ENCODE peak calls at places on chromosomes 6 and 20, in four cellular contexts. One of them, this sample, is unnamed.

GRCh38 chr20:47487175-47487917 is 14.3 kb upstream of the NCOA3 start:
- DNase-seq in HAP-1: no peak
- DNase-seq in IMR-90: peak; percentile 25
- DNase-seq in BE2C: no peak
- DNase-seq in this sample: no peak

GRCh38 chr6:170370413-170370812 is 63.9 kb downstream of the FAM120B start:
- DNase-seq in IMR-90: no peak
- DNase-seq in HAP-1: no peak
- DNase-seq in BE2C: no peak
- DNase-seq in this sample: no peak

GRCh38 chr6:137058037-137058436 is 13.3 kb upstream of the IL20RA start:
- DNase-seq in HAP-1: no peak
- DNase-seq in IMR-90: no peak
- DNase-seq in BE2C: no peak
- DNase-seq in this sample: no peak

GRCh38 chr20:25249198-25249931 is 1.5 kb downstream of the PYGB start:
- DNase-seq in IMR-90: peak; percentile 15
- DNase-seq in BE2C: no peak
- DNase-seq in HAP-1: no peak
- DNase-seq in this sample: peak; percentile 2

GRCh38 chr6:142374090-142374783 is 72.4 kb downstream of the ADGRG6 start:
- DNase-seq in BE2C: no peak
- DNase-seq in IMR-90: no peak
- DNase-seq in HAP-1: no peak
- DNase-seq in this sample: no peak

GRCh38 chr6:35599761-35600658 is 87.3 kb upstream of the TULP1 start:
- DNase-seq in HAP-1: no peak
- DNase-seq in IMR-90: peak; percentile 48
- DNase-seq in BE2C: no peak
- DNase-seq in this sample: no peak

GRCh38 chr6:156154896-156155295 is 622.3 kb upstream of the ARID1B start:
- DNase-seq in IMR-90: peak; percentile 5
- DNase-seq in HAP-1: no peak
- DNase-seq in BE2C: no peak
- DNase-seq in this sample: no peak

GRCh38 chr6:67450641-67451040 is 1184.4 kb upstream of the ADGRB3 start:
- DNase-seq in HAP-1: no peak
- DNase-seq in IMR-90: no peak
- DNase-seq in BE2C: no peak
- DNase-seq in this sample: no peak

GRCh38 chr20:51321343-51322163 is 221.0 kb downstream of the NFATC2 start:
- DNase-seq in IMR-90: no peak
- DNase-seq in HAP-1: no peak
- DNase-seq in BE2C: no peak
- DNase-seq in this sample: no peak

GRCh38 chr20:17663040-17663399 is 19.0 kb downstream of the RRBP1 start:
- DNase-seq in IMR-90: no peak
- DNase-seq in HAP-1: no peak
- DNase-seq in BE2C: no peak
- DNase-seq in this sample: no peak

GRCh38 chr20:53100476-53100911 is 128.3 kb downstream of the TSHZ2 start:
- DNase-seq in HAP-1: no peak
- DNase-seq in BE2C: peak; percentile 50
- DNase-seq in IMR-90: no peak
- DNase-seq in this sample: no peak

GRCh38 chr6:44016131-44016870 is 111.0 kb downstream of the MRPL14 start:
- DNase-seq in BE2C: no peak
- DNase-seq in HAP-1: peak; percentile 86
- DNase-seq in IMR-90: peak; percentile 75
- DNase-seq in this sample: no peak

GRCh38 chr20:15317546-15318242 is 980.3 kb upstream of the FLRT3 start:
- DNase-seq in HAP-1: no peak
- DNase-seq in IMR-90: no peak
- DNase-seq in BE2C: no peak
- DNase-seq in this sample: no peak

GRCh38 chr6:136520520-136520919 is 29.7 kb downstream of the MAP7 start:
- DNase-seq in BE2C: no peak
- DNase-seq in IMR-90: no peak
- DNase-seq in HAP-1: no peak
- DNase-seq in this sample: no peak

GRCh38 chr6:18280084-18280483 is 15.8 kb upstream of the DEK start:
- DNase-seq in HAP-1: no peak
- DNase-seq in BE2C: no peak
- DNase-seq in IMR-90: no peak
- DNase-seq in this sample: no peak

GRCh38 chr6:160254467-160255312 is 3.9 kb downstream of the SLC22A2 start:
- DNase-seq in IMR-90: no peak
- DNase-seq in HAP-1: no peak
- DNase-seq in BE2C: no peak
- DNase-seq in this sample: no peak

GRCh38 chr6:25066593-25066992 is 130.8 kb upstream of the RIPOR2 start:
- DNase-seq in BE2C: no peak
- DNase-seq in IMR-90: peak; percentile 58
- DNase-seq in HAP-1: no peak
- DNase-seq in this sample: no peak

GRCh38 chr20:49825521-49826033 is 12.9 kb downstream of the SLC9A8 start:
- DNase-seq in IMR-90: no peak
- DNase-seq in BE2C: no peak
- DNase-seq in HAP-1: no peak
- DNase-seq in this sample: no peak

GRCh38 chr6:140203611-140204553 is 829.4 kb upstream of the CITED2 start:
- DNase-seq in BE2C: no peak
- DNase-seq in IMR-90: peak; percentile 79
- DNase-seq in HAP-1: no peak
- DNase-seq in this sample: no peak

GRCh38 chr6:106733386-106733785 is 104.0 kb downstream of the QRSL1 start:
- DNase-seq in IMR-90: no peak
- DNase-seq in BE2C: no peak
- DNase-seq in HAP-1: no peak
- DNase-seq in this sample: no peak

GRCh38 chr6:35663447-35664235 is 25.1 kb downstream of the FKBP5 start:
- DNase-seq in IMR-90: peak; percentile 84
- DNase-seq in BE2C: no peak
- DNase-seq in HAP-1: no peak
- DNase-seq in this sample: no peak

GRCh38 chr20:2109425-2110210 is 8.0 kb downstream of the STK35 start:
- DNase-seq in IMR-90: no peak
- DNase-seq in BE2C: no peak
- DNase-seq in HAP-1: no peak
- DNase-seq in this sample: no peak

GRCh38 chr6:156954781-156955180 is 177.6 kb downstream of the ARID1B start:
- DNase-seq in HAP-1: no peak
- DNase-seq in IMR-90: no peak
- DNase-seq in BE2C: no peak
- DNase-seq in this sample: no peak

GRCh38 chr6:88750936-88751335 is 212.5 kb downstream of the RNGTT start:
- DNase-seq in BE2C: no peak
- DNase-seq in IMR-90: no peak
- DNase-seq in HAP-1: no peak
- DNase-seq in this sample: no peak

GRCh38 chr20:21490105-21490504 is 23.8 kb downstream of the NKX2-2 start:
- DNase-seq in BE2C: no peak
- DNase-seq in HAP-1: no peak
- DNase-seq in IMR-90: peak; percentile 23
- DNase-seq in this sample: no peak

GRCh38 chr6:122429328-122429727 is 29.9 kb downstream of the HSF2 start:
- DNase-seq in BE2C: no peak
- DNase-seq in HAP-1: no peak
- DNase-seq in IMR-90: no peak
- DNase-seq in this sample: no peak

GRCh38 chr6:151058021-151058733 is 181.6 kb upstream of the AKAP12 start:
- DNase-seq in IMR-90: no peak
- DNase-seq in BE2C: no peak
- DNase-seq in HAP-1: peak; percentile 75
- DNase-seq in this sample: peak; percentile 62

GRCh38 chr6:152233547-152234320 is 403.4 kb downstream of the SYNE1 start:
- DNase-seq in HAP-1: no peak
- DNase-seq in BE2C: no peak
- DNase-seq in IMR-90: no peak
- DNase-seq in this sample: no peak

GRCh38 chr6:5422321-5422915 is 161.1 kb downstream of the FARS2 start:
- DNase-seq in IMR-90: peak; percentile 62
- DNase-seq in HAP-1: no peak
- DNase-seq in BE2C: peak; percentile 54
- DNase-seq in this sample: peak; percentile 82

GRCh38 chr6:87914637-87915395 is 132.8 kb upstream of the SPACA1 start:
- DNase-seq in HAP-1: no peak
- DNase-seq in BE2C: no peak
- DNase-seq in IMR-90: peak; percentile 12
- DNase-seq in this sample: no peak

GRCh38 chr6:117346142-117346930 is 79.4 kb downstream of the ROS1 start:
- DNase-seq in BE2C: no peak
- DNase-seq in HAP-1: peak; percentile 49
- DNase-seq in IMR-90: peak; percentile 28
- DNase-seq in this sample: no peak

GRCh38 chr20:24735263-24735662 is 213.8 kb upstream of the CST7 start:
- DNase-seq in HAP-1: no peak
- DNase-seq in IMR-90: no peak
- DNase-seq in BE2C: no peak
- DNase-seq in this sample: peak; percentile 89

DNA sequence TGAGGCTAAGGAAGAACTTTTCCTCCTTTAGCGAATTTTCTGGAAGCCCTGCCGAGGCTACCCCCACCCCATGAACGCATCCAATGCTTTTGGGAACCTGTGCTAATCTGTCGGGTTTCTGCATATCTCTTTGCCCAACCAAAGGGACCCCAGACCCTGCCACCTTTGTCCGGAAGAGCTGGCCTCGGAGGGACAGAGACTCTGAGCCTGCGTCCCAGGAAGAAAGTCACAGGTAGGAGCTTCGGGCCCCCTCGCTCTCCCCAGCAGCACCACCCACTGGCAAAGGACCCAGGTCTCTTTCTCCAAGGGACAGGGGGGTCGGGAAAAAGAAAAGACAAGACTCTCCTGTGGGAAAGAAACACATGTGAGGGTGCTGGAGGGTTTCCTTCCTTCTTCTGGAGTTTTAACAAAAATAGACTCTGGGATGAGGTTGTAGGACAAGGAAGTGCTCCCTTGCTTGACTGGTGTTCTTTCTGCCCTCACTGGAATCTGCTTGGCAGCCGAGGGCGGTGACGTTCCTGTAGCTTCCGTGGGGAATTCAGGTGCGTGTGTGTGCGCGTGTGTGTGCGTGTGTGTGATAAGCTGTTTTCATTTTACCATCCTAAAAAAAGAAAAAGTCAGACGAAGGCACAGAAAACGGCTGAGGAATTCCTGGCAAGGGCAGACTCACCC is 16.3 kb upstream of the FOXC1 start:
- DNase-seq in IMR-90: no peak
- DNase-seq in BE2C: no peak
- DNase-seq in HAP-1: no peak
- DNase-seq in this sample: no peak
- H3K4me3 ChIP-seq in IMR-90: no peak overlapping the region
- H3K4me3 ChIP-seq in BE2C: no peak overlapping the region
- H3K4me3 ChIP-seq in HAP-1: no peak overlapping the region
- H3K4me3 ChIP-seq in this sample: no peak overlapping the region

GRCh38 chr6:75202676-75203131 is 3.1 kb downstream of the COL12A1 start:
- DNase-seq in HAP-1: no peak
- DNase-seq in IMR-90: peak; percentile 46
- DNase-seq in BE2C: no peak
- DNase-seq in this sample: no peak
- H3K4me3 ChIP-seq in HAP-1: no peak overlapping the region
- H3K4me3 ChIP-seq in IMR-90: peak overlapping the region; percentile 35
- H3K4me3 ChIP-seq in BE2C: no peak overlapping the region
- H3K4me3 ChIP-seq in this sample: no peak overlapping the region

GRCh38 chr6:3748726-3749389 is 2.7 kb downstream of the PXDC1 start:
- DNase-seq in IMR-90: peak; percentile 61
- DNase-seq in HAP-1: no peak
- DNase-seq in BE2C: no peak
- DNase-seq in this sample: no peak
- H3K4me3 ChIP-seq in IMR-90: peak overlapping the region; percentile 99
- H3K4me3 ChIP-seq in HAP-1: no peak overlapping the region
- H3K4me3 ChIP-seq in BE2C: no peak overlapping the region
- H3K4me3 ChIP-seq in this sample: no peak overlapping the region

DNA sequence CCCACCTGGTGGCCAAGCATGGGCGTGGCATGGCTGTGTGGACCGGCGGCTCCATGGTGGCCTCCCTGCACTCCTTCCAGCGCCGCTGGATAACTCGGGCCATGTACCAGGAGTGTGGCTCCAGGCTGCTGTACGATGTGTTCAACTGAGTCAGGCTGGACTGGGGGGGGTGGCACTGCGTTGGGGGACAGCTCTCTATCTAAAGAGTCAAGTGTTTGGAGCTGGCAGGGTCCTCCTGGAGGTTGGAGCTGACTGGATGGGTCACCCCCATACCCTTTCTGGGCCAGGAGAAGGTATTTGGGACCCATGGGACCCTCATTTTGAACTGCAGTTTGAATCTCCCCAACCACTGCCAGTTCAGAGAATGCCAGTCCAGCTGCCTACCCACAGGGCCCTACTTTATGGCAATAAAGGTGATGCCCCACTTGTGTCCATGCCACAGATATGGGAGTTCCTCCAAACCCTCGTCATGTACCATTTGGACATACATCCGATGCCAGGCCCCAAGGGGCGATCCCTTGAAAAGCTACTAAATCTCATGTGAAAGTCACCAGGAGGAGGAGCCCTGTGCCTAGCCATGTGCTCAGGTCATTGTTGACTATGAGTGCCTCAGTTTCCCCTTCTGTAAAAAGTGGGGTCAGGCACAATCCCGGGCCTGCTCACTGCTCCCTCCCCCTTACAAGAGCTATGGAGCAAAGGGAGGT is 1.5 kb downstream of the ACTL10 start:
- DNase-seq in HAP-1: no peak
- DNase-seq in IMR-90: no peak
- DNase-seq in BE2C: no peak
- DNase-seq in this sample: peak; percentile 78
- H3K4me3 ChIP-seq in HAP-1: no peak overlapping the region
- H3K4me3 ChIP-seq in IMR-90: no peak overlapping the region
- H3K4me3 ChIP-seq in BE2C: peak overlapping the region; percentile 46
- H3K4me3 ChIP-seq in this sample: no peak overlapping the region

DNA sequence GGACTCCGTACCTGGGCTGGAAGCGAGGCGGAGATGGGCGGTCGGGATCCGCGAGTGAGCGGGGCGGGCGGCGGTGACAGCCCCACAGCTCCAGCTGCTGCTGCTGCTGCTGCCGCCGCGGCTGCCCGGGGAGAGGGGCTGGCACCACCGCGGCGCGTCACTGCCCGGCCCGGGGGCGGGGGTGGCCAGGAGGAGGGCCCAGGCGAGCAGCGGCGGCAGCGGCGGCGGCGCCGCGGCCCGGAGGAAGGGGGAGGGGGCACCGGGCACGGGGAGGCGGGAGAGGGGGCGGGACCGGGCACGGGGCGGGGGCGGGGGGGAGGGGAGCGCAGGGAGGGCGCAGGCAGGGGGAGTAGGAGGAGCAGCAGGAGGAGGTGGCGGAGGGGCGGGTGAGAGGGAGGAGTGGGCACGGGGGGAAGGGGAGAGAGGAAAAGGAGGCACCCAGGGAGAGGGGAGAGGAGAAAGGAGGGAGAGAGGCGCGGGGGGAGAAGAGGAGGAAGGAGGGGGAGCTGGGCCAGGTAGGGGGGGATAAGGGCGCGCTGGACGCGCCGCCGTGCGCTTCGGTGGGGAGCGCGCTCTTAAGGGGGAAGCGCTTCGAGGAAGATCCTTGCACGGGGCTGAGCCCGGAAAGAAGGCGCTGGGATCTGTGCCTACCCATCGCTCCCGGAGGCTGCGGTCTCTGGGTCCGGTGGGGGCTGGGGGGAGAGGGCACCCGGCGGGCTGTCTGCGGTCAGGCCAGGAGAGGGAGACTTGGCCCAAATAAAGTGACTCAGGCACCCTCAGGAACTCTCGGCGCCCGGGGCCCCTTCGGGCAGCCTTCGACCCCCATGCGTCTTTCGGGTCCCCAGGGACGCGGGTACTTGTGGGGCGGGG is 101.5 kb downstream of the NOL4L start:
- DNase-seq in BE2C: peak; percentile 92
- DNase-seq in HAP-1: peak; percentile 74
- DNase-seq in IMR-90: peak; percentile 73
- DNase-seq in this sample: peak; percentile 97
- H3K4me3 ChIP-seq in BE2C: peak overlapping the region; percentile 72
- H3K4me3 ChIP-seq in HAP-1: peak overlapping the region; percentile 48
- H3K4me3 ChIP-seq in IMR-90: peak overlapping the region; percentile 76
- H3K4me3 ChIP-seq in this sample: peak overlapping the region; percentile 80